ENCODE peak calls at places on chromosomes 4 and X, in four cellular contexts. H is naive thymus-derived CD8-positive, alpha-beta T cell; Q is CD4-positive, alpha-beta T cell; U is A172. A is an unnamed sample.

GRCh38 chr4:67892253-67892652 is 8.5 kb upstream of the TMPRSS11D start:
- DNase-seq in H (no peak), Q (no peak), U (no peak), A (no peak)

GRCh38 chr4:152937535-152938236 is 1.6 kb downstream of the FHDC1 start:
- DNase-seq in H (peak), Q (no peak), U (peak), A (peak)

GRCh38 chr4:24928708-24929107 is 15.9 kb upstream of the CCDC149 start:
- DNase-seq in H (no peak), Q (no peak), U (no peak), A (no peak)

GRCh38 chr4:123300222-123300621 is 96.4 kb upstream of the SPRY1 start:
- DNase-seq in H (no peak), Q (no peak), U (no peak), A (no peak)

GRCh38 chrX:19805054-19805690 is 82.2 kb downstream of the SH3KBP1 start:
- DNase-seq in H (peak), Q (no peak), U (no peak), A (peak)

GRCh38 chr4:53558061-53558801 is 33.1 kb downstream of the LNX1 start:
- DNase-seq in H (no peak), Q (no peak), U (peak), A (no peak)

GRCh38 chr4:8153441-8153840 is 5.2 kb downstream of the ABLIM2 start:
- DNase-seq in H (no peak), Q (no peak), U (no peak), A (no peak)

GRCh38 chrX:1535241-1536041 is 1.5 kb downstream of the P2RY8 start:
- DNase-seq in H (peak), Q (no peak), U (no peak), A (peak)

GRCh38 chr4:172843273-172843672 is 325.3 kb upstream of the GALNT7 start:
- DNase-seq in H (no peak), Q (no peak), U (no peak), A (no peak)

GRCh38 chr4:7187691-7188090 is 4.6 kb upstream of the SORCS2 start:
- DNase-seq in H (no peak), Q (no peak), U (no peak), A (no peak)

GRCh38 chrX:1041051-1041450 is 171.4 kb downstream of the CRLF2 start:
- DNase-seq in H (no peak), Q (no peak), U (no peak), A (no peak)

GRCh38 chr4:113901994-113902787 is 77.3 kb downstream of the ARSJ start:
- DNase-seq in H (peak), Q (peak), U (no peak), A (peak)

GRCh38 chrX:55716937-55717336 is 612 bp upstream of the RRAGB start:
- DNase-seq in H (no peak), Q (no peak), U (no peak), A (no peak)

GRCh38 chrX:112768563-112768962 is 72.1 kb downstream of the AMOT start:
- DNase-seq in H (no peak), Q (no peak), U (no peak), A (no peak)

GRCh38 chr4:186981161-186981560 is 257.5 kb upstream of the FAT1 start:
- DNase-seq in H (no peak), Q (no peak), U (no peak), A (no peak)

GRCh38 chrX:49184294-49185061 is 1.7 kb downstream of the PRICKLE3 start:
- DNase-seq in H (no peak), Q (peak), U (peak), A (peak)

GRCh38 chr4:147994491-147995385 is 262.9 kb downstream of the ARHGAP10 start:
- DNase-seq in H (no peak), Q (no peak), U (no peak), A (no peak)

GRCh38 chr4:151035321-151035720 is 20.2 kb upstream of the LRBA start:
- DNase-seq in H (no peak), Q (no peak), U (no peak), A (no peak)

GRCh38 chr4:40190880-40191815 is 5.7 kb upstream of the RHOH start:
- DNase-seq in H (peak), Q (peak), U (no peak), A (no peak)

GRCh38 chr4:9964884-9965283 is 56.4 kb downstream of the SLC2A9 start:
- DNase-seq in H (no peak), Q (no peak), U (no peak), A (no peak)

GRCh38 chrX:41529221-41529620 is 82.1 kb downstream of the NYX start:
- DNase-seq in H (no peak), Q (no peak), U (no peak), A (no peak)

GRCh38 chrX:55695227-55696018 is 22.1 kb upstream of the RRAGB start:
- DNase-seq in H (peak), Q (no peak), U (no peak), A (no peak)

GRCh38 chr4:2217726-2218125 is 24.2 kb downstream of the HAUS3 start:
- DNase-seq in H (no peak), Q (no peak), U (peak), A (no peak)

GRCh38 chr4:103499094-103499493 is 220.7 kb downstream of the TACR3 start:
- DNase-seq in H (no peak), Q (no peak), U (peak), A (no peak)

GRCh38 chr4:80073362-80074008 is 456 bp upstream of the ANTXR2 start:
- DNase-seq in H (peak), Q (peak), U (no peak), A (peak)